ENCODE peak calls at places on chromosomes 13 and 19, in ten cellular contexts. B, N, H, O, X, P, D, G, F and T are unnamed samples.

GRCh38 chr19:3176715-3177501 is 1.7 kb upstream of the S1PR4 start:
- DNase-seq in X (no peak), F (no peak), N (peak), P (peak), B (no peak), O (no peak), G (peak), D (peak), H (no peak), T (no peak)

GRCh38 chr13:79271616-79272015 is 134.4 kb downstream of the RBM26 start:
- DNase-seq in P (no peak), X (no peak), N (no peak), H (no peak), G (no peak), O (no peak), D (no peak), F (no peak), B (no peak), T (no peak)

GRCh38 chr19:38310986-38311385 is 4.8 kb downstream of the YIF1B start:
- DNase-seq in D (no peak), H (no peak), N (no peak), F (no peak), O (no peak), G (no peak), X (no peak), B (no peak), P (no peak), T (no peak)

GRCh38 chr13:24670927-24671326 is 9.3 kb upstream of the ATP12A start:
- DNase-seq in N (no peak), X (no peak), H (no peak), B (no peak), G (no peak), O (no peak), P (peak), D (no peak), F (peak), T (peak)

GRCh38 chr13:42561752-42562467 is 12.0 kb upstream of the TNFSF11 start:
- DNase-seq in D (no peak), F (no peak), G (no peak), B (no peak), X (no peak), O (no peak), P (no peak), N (no peak), H (no peak), T (no peak)

GRCh38 chr19:4861147-4861546 is 6.3 kb downstream of the PLIN3 start:
- DNase-seq in F (no peak), B (no peak), X (no peak), H (no peak), P (no peak), N (no peak), G (no peak), O (no peak), D (no peak), T (no peak)

GRCh38 chr19:15161028-15161984 is 39.5 kb downstream of the NOTCH3 start:
- DNase-seq in D (peak), N (no peak), H (no peak), O (no peak), G (no peak), B (no peak), P (peak), X (no peak), F (peak), T (no peak)

GRCh38 chr19:33098023-33098652 is 17.2 kb downstream of the GPATCH1 start:
- DNase-seq in N (no peak), X (no peak), F (no peak), D (no peak), P (no peak), H (no peak), O (no peak), G (no peak), B (no peak), T (no peak)

GRCh38 chr19:11349171-11349570 is 2.9 kb downstream of the CCDC159 start:
- DNase-seq in G (no peak), H (no peak), X (no peak), D (no peak), B (no peak), P (no peak), F (no peak), O (no peak), N (no peak), T (no peak)

GRCh38 chr19:4642625-4643024 is 3.3 kb downstream of the TNFAIP8L1 start:
- DNase-seq in H (no peak), B (no peak), P (no peak), N (no peak), D (no peak), O (no peak), X (no peak), F (no peak), G (no peak), T (no peak)

GRCh38 chr19:16315825-16316505 is 8.7 kb upstream of the KLF2 start:
- DNase-seq in F (no peak), X (peak), P (peak), D (peak), G (peak), N (peak), H (peak), O (peak), B (peak), T (no peak)

GRCh38 chr13:30576528-30576927 is 41.2 kb upstream of the USPL1 start:
- DNase-seq in P (peak), H (no peak), F (no peak), D (no peak), O (no peak), G (no peak), N (peak), B (peak), X (no peak), T (no peak)

GRCh38 chr19:49506575-49507105 is 5.8 kb upstream of the FCGRT start:
- DNase-seq in G (no peak), P (peak), B (no peak), O (no peak), X (peak), H (no peak), D (no peak), F (peak), N (no peak), T (peak)

GRCh38 chr13:68522184-68522583 is 1292.0 kb upstream of the PCDH9 start:
- DNase-seq in G (no peak), N (no peak), P (no peak), X (no peak), B (no peak), F (no peak), D (no peak), O (no peak), H (no peak), T (no peak)

GRCh38 chr19:15722956-15723355 is 4.9 kb upstream of the OR10H2 start:
- DNase-seq in P (no peak), X (no peak), D (no peak), G (no peak), B (no peak), F (no peak), O (no peak), H (no peak), N (no peak), T (no peak)

GRCh38 chr19:51799311-51799997 is 4.5 kb downstream of the FPR3 start:
- DNase-seq in D (peak), N (peak), H (peak), O (peak), P (no peak), B (peak), F (no peak), X (peak), G (peak), T (no peak)

GRCh38 chr13:49701481-49701880 is 10.2 kb upstream of the EBPL start:
- DNase-seq in O (no peak), H (no peak), N (no peak), D (no peak), B (no peak), P (no peak), X (no peak), F (no peak), G (no peak), T (no peak)

GRCh38 chr13:86960876-86961275 is 710.3 kb upstream of the SLITRK5 start:
- DNase-seq in P (no peak), G (peak), F (no peak), H (no peak), N (peak), D (peak), O (no peak), X (no peak), B (no peak), T (no peak)

DNA sequence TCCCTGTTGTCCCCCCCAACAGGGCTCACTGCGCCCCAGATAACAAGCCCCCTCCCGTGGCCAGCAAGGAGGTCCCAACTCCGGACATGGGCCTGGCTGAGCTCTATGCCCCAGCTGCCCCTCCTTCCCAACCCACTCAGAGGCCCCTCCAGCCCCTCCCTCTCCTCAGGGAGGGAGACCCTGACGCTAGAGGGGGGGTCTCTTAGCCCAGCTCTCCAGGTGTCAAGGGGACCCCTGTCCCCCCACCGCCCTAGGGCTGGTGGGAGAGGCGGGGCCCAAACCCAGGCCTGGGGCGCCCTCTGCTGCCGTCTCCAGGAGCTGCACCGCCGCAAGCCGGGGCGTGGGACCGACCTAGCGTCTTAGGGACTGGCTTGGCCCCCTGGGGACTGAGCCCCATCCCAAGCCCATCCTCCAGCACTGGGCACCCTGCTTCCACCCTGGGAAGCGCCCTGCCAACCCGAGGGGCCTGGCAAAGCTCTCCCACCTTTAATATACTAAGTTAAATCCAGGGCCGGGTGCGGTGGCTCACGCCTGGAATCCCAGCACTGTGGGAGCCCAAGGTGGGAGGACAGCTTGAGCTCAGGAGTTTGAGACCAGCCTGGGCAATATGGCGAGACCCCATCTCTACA is 1.4 kb downstream of the GRIN3B start:
- DNase-seq in X (no peak), F (peak), O (no peak), N (no peak), G (no peak), H (no peak), B (no peak), D (no peak), P (peak), T (peak)
- TF ChIP-seq CTCF in X (peak), F (peak), O (peak), N (peak), G (peak), H (peak), B (peak), D (peak), P (peak), T (peak)

GRCh38 chr19:18650048-18650435 is 13.2 kb downstream of the KLHL26 start:
- DNase-seq in O (peak), F (no peak), X (peak), N (no peak), H (no peak), G (no peak), P (no peak), B (peak), D (peak), T (no peak)
- TF ChIP-seq CTCF in O (no peak), F (no peak), X (no peak), N (no peak), H (no peak), G (no peak), P (no peak), B (no peak), D (no peak), T (no peak)

GRCh38 chr19:29527500-29528328 is 1.9 kb downstream of the VSTM2B start:
- DNase-seq in P (no peak), F (no peak), H (no peak), N (no peak), G (no peak), O (no peak), B (no peak), D (no peak), X (no peak), T (no peak)

GRCh38 chr19:29528946-29529645 is 3.3 kb downstream of the VSTM2B start:
- DNase-seq in G (no peak), N (no peak), D (no peak), O (no peak), P (no peak), H (no peak), B (no peak), F (peak), X (no peak), T (peak)

GRCh38 chr19:29529646-29530548 is 4.1 kb downstream of the VSTM2B start:
- DNase-seq in N (no peak), B (no peak), H (no peak), D (no peak), X (no peak), G (no peak), F (peak), O (no peak), P (no peak), T (peak)

GRCh38 chr19:29526730-29527499 is 1.1 kb downstream of the VSTM2B start:
- DNase-seq in G (no peak), X (no peak), F (peak), D (no peak), N (no peak), B (no peak), H (no peak), P (no peak), O (no peak), T (peak)

GRCh38 chr19:29528350-29528945 is 2.7 kb downstream of the VSTM2B start:
- DNase-seq in O (no peak), H (peak), D (peak), P (peak), G (peak), F (peak), X (peak), N (peak), B (peak), T (peak)
- TF ChIP-seq CTCF in O (peak), H (peak), D (peak), P (peak), G (peak), F (peak), X (peak), N (peak), B (peak), T (peak)

DNA sequence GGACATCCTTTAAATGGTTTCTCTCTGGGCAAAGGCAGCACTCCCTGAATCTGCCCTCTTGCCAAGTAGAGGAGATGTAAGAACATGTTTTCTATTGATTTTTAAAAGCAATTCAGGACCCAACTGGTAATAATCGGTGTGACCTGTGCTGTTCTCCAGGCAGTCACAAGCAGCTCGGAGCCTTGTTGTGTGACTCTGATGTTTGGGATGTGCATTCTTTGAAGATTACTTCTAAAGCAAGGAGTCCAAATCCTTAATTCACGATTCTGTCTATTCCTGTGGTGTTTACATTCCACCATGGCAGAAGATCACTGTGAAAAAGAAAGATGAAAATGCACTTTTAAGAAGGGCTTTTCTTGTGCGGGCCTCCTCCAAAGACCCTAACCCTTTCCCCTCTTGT is 122.3 kb upstream of the ZNF536 start:
- DNase-seq in O (no peak), N (no peak), D (peak), X (no peak), P (no peak), H (no peak), F (no peak), B (no peak), G (no peak), T (no peak)
- TF ChIP-seq CTCF in O (no peak), N (no peak), D (no peak), X (no peak), P (no peak), H (no peak), F (no peak), B (no peak), G (no peak), T (no peak)

GRCh38 chr13:40640202-40640601 is 26.2 kb downstream of the FOXO1 start:
- DNase-seq in P (no peak), O (no peak), B (no peak), H (no peak), D (no peak), G (no peak), F (no peak), X (no peak), N (no peak), T (no peak)
- TF ChIP-seq CTCF in P (no peak), O (no peak), B (no peak), H (no peak), D (no peak), G (no peak), F (no peak), X (no peak), N (no peak), T (no peak)

GRCh38 chr13:66663206-66663605 is 566.9 kb downstream of the PCDH9 start:
- DNase-seq in D (no peak), B (no peak), F (no peak), P (no peak), G (no peak), O (no peak), X (no peak), H (no peak), N (no peak), T (no peak)

GRCh38 chr13:66659291-66660012 is 570.7 kb downstream of the PCDH9 start:
- DNase-seq in D (no peak), G (no peak), B (no peak), F (no peak), X (no peak), H (no peak), O (no peak), P (no peak), N (peak), T (no peak)

GRCh38 chr13:66661336-66661735 is 568.8 kb downstream of the PCDH9 start:
- DNase-seq in O (no peak), N (no peak), P (no peak), D (no peak), B (no peak), G (no peak), H (no peak), X (no peak), F (no peak), T (no peak)

GRCh38 chr13:66657165-66657895 is 572.8 kb downstream of the PCDH9 start:
- DNase-seq in G (peak), O (no peak), H (peak), X (peak), N (peak), P (no peak), B (peak), F (no peak), D (peak), T (no peak)

GRCh38 chr13:66660013-66660804 is 569.9 kb downstream of the PCDH9 start:
- DNase-seq in O (no peak), X (no peak), D (peak), B (no peak), G (peak), H (no peak), F (no peak), N (peak), P (no peak), T (no peak)
- TF ChIP-seq CTCF in O (no peak), X (no peak), D (no peak), B (no peak), G (no peak), H (no peak), F (no peak), N (no peak), P (no peak), T (no peak)